ENCODE peak calls at places on chromosome 16, in five cellular contexts. One of them, this sample, is unnamed.

GRCh38 chr16:49693445-49693844 is 162.5 kb downstream of the ZNF423 start:
- DNase-seq in CD8-positive, alpha-beta memory T cell: no peak
- DNase-seq in non-pigmented ciliary epithelial cell: no peak
- DNase-seq in GM23338: no peak
- DNase-seq in HTR-8/SVneo: no peak
- DNase-seq in this sample: no peak

GRCh38 chr16:83248735-83249469 is 558.9 kb upstream of the HSBP1 start:
- DNase-seq in CD8-positive, alpha-beta memory T cell: no peak
- DNase-seq in non-pigmented ciliary epithelial cell: no peak
- DNase-seq in GM23338: no peak
- DNase-seq in HTR-8/SVneo: no peak
- DNase-seq in this sample: no peak

GRCh38 chr16:71569621-71570020 is 7.3 kb downstream of the TAT start:
- DNase-seq in CD8-positive, alpha-beta memory T cell: no peak
- DNase-seq in non-pigmented ciliary epithelial cell: no peak
- DNase-seq in GM23338: no peak
- DNase-seq in HTR-8/SVneo: no peak
- DNase-seq in this sample: no peak

GRCh38 chr16:81647527-81647926 is 131.6 kb upstream of the PLCG2 start:
- DNase-seq in CD8-positive, alpha-beta memory T cell: no peak
- DNase-seq in non-pigmented ciliary epithelial cell: no peak
- DNase-seq in GM23338: peak
- DNase-seq in HTR-8/SVneo: peak
- DNase-seq in this sample: no peak

GRCh38 chr16:48220891-48221290 is 23.2 kb upstream of the LONP2 start:
- DNase-seq in CD8-positive, alpha-beta memory T cell: no peak
- DNase-seq in non-pigmented ciliary epithelial cell: no peak
- DNase-seq in GM23338: no peak
- DNase-seq in HTR-8/SVneo: no peak
- DNase-seq in this sample: no peak

GRCh38 chr16:27670071-27670825 is 120.3 kb downstream of the KATNIP start:
- DNase-seq in CD8-positive, alpha-beta memory T cell: no peak
- DNase-seq in non-pigmented ciliary epithelial cell: no peak
- DNase-seq in GM23338: no peak
- DNase-seq in HTR-8/SVneo: no peak
- DNase-seq in this sample: no peak

GRCh38 chr16:2194852-2195315 is 1.5 kb downstream of the CASKIN1 start:
- DNase-seq in CD8-positive, alpha-beta memory T cell: no peak
- DNase-seq in non-pigmented ciliary epithelial cell: no peak
- DNase-seq in GM23338: peak
- DNase-seq in HTR-8/SVneo: peak
- DNase-seq in this sample: peak

GRCh38 chr16:4021070-4021779 is 95.0 kb downstream of the ADCY9 start:
- DNase-seq in CD8-positive, alpha-beta memory T cell: no peak
- DNase-seq in non-pigmented ciliary epithelial cell: no peak
- DNase-seq in GM23338: no peak
- DNase-seq in HTR-8/SVneo: no peak
- DNase-seq in this sample: peak

GRCh38 chr16:85237817-85238216 is 125.5 kb upstream of the CIBAR2 start:
- DNase-seq in CD8-positive, alpha-beta memory T cell: no peak
- DNase-seq in non-pigmented ciliary epithelial cell: no peak
- DNase-seq in GM23338: no peak
- DNase-seq in HTR-8/SVneo: no peak
- DNase-seq in this sample: no peak

GRCh38 chr16:1564325-1564724 is 30.9 kb downstream of the TMEM204 start:
- DNase-seq in CD8-positive, alpha-beta memory T cell: no peak
- DNase-seq in non-pigmented ciliary epithelial cell: no peak
- DNase-seq in GM23338: no peak
- DNase-seq in HTR-8/SVneo: no peak
- DNase-seq in this sample: no peak

GRCh38 chr16:82665025-82665424 is 38.3 kb downstream of the CDH13 start:
- DNase-seq in CD8-positive, alpha-beta memory T cell: no peak
- DNase-seq in non-pigmented ciliary epithelial cell: no peak
- DNase-seq in GM23338: no peak
- DNase-seq in HTR-8/SVneo: no peak
- DNase-seq in this sample: no peak

GRCh38 chr16:50744911-50745310 is 3.0 kb downstream of the CYLD start:
- DNase-seq in CD8-positive, alpha-beta memory T cell: no peak
- DNase-seq in non-pigmented ciliary epithelial cell: no peak
- DNase-seq in GM23338: no peak
- DNase-seq in HTR-8/SVneo: no peak
- DNase-seq in this sample: no peak

GRCh38 chr16:11354733-11355574 is 9.7 kb downstream of the RMI2 start:
- DNase-seq in CD8-positive, alpha-beta memory T cell: peak
- DNase-seq in non-pigmented ciliary epithelial cell: no peak
- DNase-seq in GM23338: no peak
- DNase-seq in HTR-8/SVneo: no peak
- DNase-seq in this sample: peak

GRCh38 chr16:66295761-66296546 is 70.5 kb upstream of the CDH5 start:
- DNase-seq in CD8-positive, alpha-beta memory T cell: no peak
- DNase-seq in non-pigmented ciliary epithelial cell: no peak
- DNase-seq in GM23338: no peak
- DNase-seq in HTR-8/SVneo: no peak
- DNase-seq in this sample: no peak

GRCh38 chr16:71629617-71630016 is 3.6 kb downstream of the MARVELD3 start:
- DNase-seq in CD8-positive, alpha-beta memory T cell: no peak
- DNase-seq in non-pigmented ciliary epithelial cell: no peak
- DNase-seq in GM23338: no peak
- DNase-seq in HTR-8/SVneo: no peak
- DNase-seq in this sample: no peak

GRCh38 chr16:7217797-7218196 is 114.8 kb upstream of the RBFOX1 start:
- DNase-seq in CD8-positive, alpha-beta memory T cell: no peak
- DNase-seq in non-pigmented ciliary epithelial cell: no peak
- DNase-seq in GM23338: no peak
- DNase-seq in HTR-8/SVneo: no peak
- DNase-seq in this sample: no peak

GRCh38 chr16:59126486-59126885 is 392.4 kb upstream of the GOT2 start:
- DNase-seq in CD8-positive, alpha-beta memory T cell: no peak
- DNase-seq in non-pigmented ciliary epithelial cell: no peak
- DNase-seq in GM23338: no peak
- DNase-seq in HTR-8/SVneo: no peak
- DNase-seq in this sample: no peak

GRCh38 chr16:3444032-3444388 is 530 bp downstream of the NAA60 start:
- DNase-seq in CD8-positive, alpha-beta memory T cell: no peak
- DNase-seq in non-pigmented ciliary epithelial cell: no peak
- DNase-seq in GM23338: peak
- DNase-seq in HTR-8/SVneo: peak
- DNase-seq in this sample: no peak

GRCh38 chr16:48811478-48811877 is 201.5 kb upstream of the N4BP1 start:
- DNase-seq in CD8-positive, alpha-beta memory T cell: no peak
- DNase-seq in non-pigmented ciliary epithelial cell: no peak
- DNase-seq in GM23338: peak
- DNase-seq in HTR-8/SVneo: no peak
- DNase-seq in this sample: no peak

GRCh38 chr16:89122322-89122831 is 28.7 kb downstream of the ACSF3 start:
- DNase-seq in CD8-positive, alpha-beta memory T cell: peak
- DNase-seq in non-pigmented ciliary epithelial cell: no peak
- DNase-seq in GM23338: peak
- DNase-seq in HTR-8/SVneo: no peak
- DNase-seq in this sample: peak